ENCODE peak calls at places on chromosomes 16 and 17, in seven cellular contexts. Q is body of pancreas, G is IMR-90, P is heart right ventricle, N is GM23338, A is A549, U is heart left ventricle. Z is an unnamed sample.

GRCh38 chr17:32519769-32520701 is 33.2 kb downstream of the CDK5R1 start:
- ATAC-seq in Q (no peak), U (peak; percentile 31), N (peak; percentile 3), G (peak; percentile 38), P (peak; percentile 63), A (no peak), Z (no peak)

GRCh38 chr16:154223-155030 is 2.0 kb downstream of the HBZ start:
- ATAC-seq in P (peak; percentile 67), G (peak; percentile 75), N (peak; percentile 47), U (peak; percentile 58), Q (peak; percentile 43), A (peak; percentile 62), Z (peak; percentile 41)

GRCh38 chr16:23673971-23674614 is 4.6 kb upstream of the PLK1 start:
- ATAC-seq in U (no peak), A (no peak), G (no peak), Q (no peak), P (no peak), N (no peak), Z (no peak)

GRCh38 chr17:28268610-28269313 is 50.2 kb upstream of the TMEM97 start:
- ATAC-seq in Q (no peak), P (no peak), U (no peak), N (no peak), A (no peak), G (no peak), Z (no peak)

GRCh38 chr16:23014592-23014991 is 134.7 kb downstream of the USP31 start:
- ATAC-seq in A (peak; percentile 32), G (no peak), N (no peak), U (no peak), P (no peak), Q (no peak), Z (no peak)

GRCh38 chr16:4338125-4338582 is 13.0 kb downstream of the PAM16 start:
- ATAC-seq in A (peak; percentile 39), U (no peak), N (peak; percentile 15), Q (no peak), G (no peak), P (peak; percentile 5), Z (no peak)

GRCh38 chr17:7307686-7308624 is 527 bp downstream of the EIF5A start:
- ATAC-seq in G (peak; percentile 13), Q (peak; percentile 11), A (peak; percentile 44), N (peak; percentile 25), U (peak; percentile 36), P (no peak), Z (peak; percentile 17)

GRCh38 chr17:40035162-40035559 is 19.0 kb downstream of the MED24 start:
- ATAC-seq in P (no peak), U (no peak), A (peak; percentile 60), N (peak; percentile 95), Q (no peak), G (peak; percentile 84), Z (peak; percentile 26)

GRCh38 chr17:60135951-60136666 is 13.7 kb upstream of the CA4 start:
- ATAC-seq in G (no peak), Q (no peak), A (no peak), P (no peak), N (no peak), U (no peak), Z (no peak)

GRCh38 chr17:51813166-51813783 is 345.2 kb downstream of the CA10 start:
- ATAC-seq in G (no peak), U (no peak), N (no peak), Q (no peak), A (no peak), P (no peak), Z (no peak)

GRCh38 chr16:57066625-57067024 is 25.8 kb upstream of the CPNE2 start:
- ATAC-seq in G (no peak), A (no peak), U (no peak), N (no peak), Q (no peak), P (no peak), Z (no peak)

GRCh38 chr17:67481808-67482207 is 104.7 kb downstream of the PITPNC1 start:
- ATAC-seq in P (no peak), U (no peak), G (no peak), Q (no peak), N (no peak), A (no peak), Z (no peak)

GRCh38 chr17:2253768-2254406 is 49.7 kb downstream of the SMG6 start:
- ATAC-seq in Q (no peak), P (no peak), A (no peak), G (no peak), U (no peak), N (no peak), Z (no peak)

GRCh38 chr17:302300-302698 is 50.3 kb downstream of the RPH3AL start:
- ATAC-seq in Q (no peak), A (no peak), G (no peak), U (peak; percentile 15), P (peak; percentile 54), N (no peak), Z (no peak)

GRCh38 chr16:65991149-65991701 is 375.3 kb upstream of the CDH5 start:
- ATAC-seq in Q (no peak), P (no peak), N (peak; percentile 88), G (no peak), A (no peak), U (no peak), Z (no peak)

GRCh38 chr16:67555795-67556212 is 6.5 kb upstream of the CTCF start:
- ATAC-seq in Q (no peak), A (no peak), N (no peak), U (no peak), G (peak; percentile 81), P (no peak), Z (no peak)

GRCh38 chr17:55324296-55324978 is 59.7 kb downstream of the HLF start:
- ATAC-seq in Q (no peak), N (peak; percentile 42), P (no peak), A (no peak), G (no peak), U (no peak), Z (no peak)

GRCh38 chr16:318628-319027 is 33.9 kb downstream of the AXIN1 start:
- ATAC-seq in A (peak; percentile 58), N (peak; percentile 97), U (no peak), Q (no peak), G (no peak), P (no peak), Z (no peak)

GRCh38 chr17:76353004-76353598 is 615 bp downstream of the PRPSAP1 start:
- ATAC-seq in G (peak; percentile 28), P (peak; percentile 23), A (peak; percentile 58), U (peak; percentile 33), Q (peak; percentile 22), N (peak; percentile 62), Z (no peak)

GRCh38 chr17:57368637-57369336 is 112.5 kb downstream of the MSI2 start:
- ATAC-seq in Q (no peak), G (no peak), N (no peak), A (no peak), U (peak; percentile 79), P (peak; percentile 43), Z (no peak)
- H3K27ac ChIP-seq in Q (peak overlapping the region; percentile 67), G (peak overlapping the region; percentile 10), N (no peak overlapping the region), A (peak overlapping the region; percentile 91), U (no peak overlapping the region), P (peak overlapping the region; percentile 62), Z (no peak overlapping the region)

GRCh38 chr17:49602783-49603182 is 27.1 kb downstream of the NXPH3 start:
- ATAC-seq in G (no peak), U (no peak), N (no peak), Q (no peak), A (no peak), P (peak; percentile 17), Z (no peak)
- H3K4me3 ChIP-seq in G (no peak overlapping the region), U (no peak overlapping the region), N (no peak overlapping the region), Q (no peak overlapping the region), A (no peak overlapping the region), P (no peak overlapping the region), Z (no peak overlapping the region)

GRCh38 chr17:50035930-50036329 is 20.0 kb upstream of the ITGA3 start:
- ATAC-seq in A (peak; percentile 5), Q (no peak), P (no peak), U (no peak), N (no peak), G (no peak), Z (no peak)

GRCh38 chr17:50037321-50038107 is 18.4 kb upstream of the ITGA3 start:
- ATAC-seq in N (peak; percentile 39), Q (peak; percentile 89), U (peak; percentile 81), G (peak; percentile 97), P (peak; percentile 69), A (peak; percentile 85), Z (peak; percentile 90)

GRCh38 chr17:50034504-50035364 is 21.2 kb upstream of the ITGA3 start:
- ATAC-seq in A (no peak), N (peak; percentile 45), P (no peak), G (no peak), U (no peak), Q (no peak), Z (no peak)

GRCh38 chr17:50036455-50037320 is 19.2 kb upstream of the ITGA3 start:
- ATAC-seq in U (no peak), A (no peak), N (no peak), P (no peak), Q (no peak), G (no peak), Z (no peak)

GRCh38 chr17:50035421-50035879 is 20.5 kb upstream of the ITGA3 start:
- ATAC-seq in U (no peak), A (peak; percentile 45), N (peak; percentile 15), P (no peak), Q (no peak), G (no peak), Z (no peak)
- H3K27ac ChIP-seq in U (peak overlapping the region; percentile 11), A (peak overlapping the region; percentile 88), N (no peak overlapping the region), P (no peak overlapping the region), Q (no peak overlapping the region), G (peak overlapping the region; percentile 2), Z (no peak overlapping the region)

GRCh38 chr17:11240041-11240801 is 792 bp upstream of the SHISA6 start:
- ATAC-seq in A (no peak), G (no peak), N (peak; percentile 74), P (peak; percentile 58), Q (peak; percentile 34), U (peak; percentile 59), Z (peak; percentile 26)

GRCh38 chr17:11238710-11239109 is 2.3 kb upstream of the SHISA6 start:
- ATAC-seq in P (no peak), N (no peak), U (no peak), Q (no peak), G (no peak), A (no peak), Z (no peak)

GRCh38 chr17:11239379-11239970 is 1.5 kb upstream of the SHISA6 start:
- ATAC-seq in U (no peak), P (no peak), G (no peak), A (no peak), N (no peak), Q (no peak), Z (peak; percentile 25)

GRCh38 chr17:11241611-11242226 is 706 bp downstream of the SHISA6 start:
- ATAC-seq in U (no peak), G (no peak), P (no peak), A (no peak), Q (peak; percentile 29), N (no peak), Z (no peak)

DNA sequence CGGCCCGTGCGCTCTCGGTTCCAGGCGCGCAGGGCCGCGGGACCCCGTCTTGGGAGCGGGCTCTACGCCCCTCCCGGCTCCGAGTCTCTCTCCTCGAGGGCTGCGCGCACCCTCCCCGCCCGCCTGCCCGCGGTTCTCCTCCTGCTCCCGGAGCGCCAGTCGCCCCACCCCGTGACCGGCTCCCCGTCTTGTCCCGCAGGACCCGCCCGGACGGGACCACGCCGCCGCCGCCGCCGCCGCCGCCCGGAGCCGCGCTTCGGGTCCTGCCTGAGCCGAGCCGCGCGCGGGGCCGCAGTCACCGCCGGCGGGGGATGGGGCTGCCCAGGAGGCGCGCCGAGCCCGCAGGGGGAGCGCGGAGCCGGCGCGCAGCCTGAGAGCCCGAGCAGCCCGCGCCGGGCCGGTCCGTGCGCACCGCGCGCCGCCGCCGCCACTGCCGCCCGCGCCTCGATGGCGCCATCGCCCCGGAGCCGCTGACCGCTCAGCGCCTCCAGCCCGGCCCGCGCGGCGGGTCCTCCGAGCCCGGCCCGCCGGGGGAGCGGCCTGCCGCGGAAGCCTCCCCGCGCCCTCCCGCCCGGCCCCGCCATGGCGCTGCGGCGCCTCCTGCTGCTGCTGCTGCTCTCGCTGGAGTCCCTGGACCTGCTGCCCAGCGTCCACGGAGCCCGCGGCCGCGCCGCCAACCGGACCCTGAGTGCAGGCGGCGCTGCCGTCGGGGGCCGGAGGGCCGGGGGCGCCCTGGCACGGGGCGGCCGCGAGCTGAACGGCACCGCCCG is at the start of gene SHISA6:
- ATAC-seq in G (no peak), P (no peak), A (no peak), N (peak; percentile 68), Q (peak; percentile 25), U (no peak), Z (no peak)
- H3K4me3 ChIP-seq in G (no peak within 1 kb of the TSS), P (peak within 1 kb of the TSS; percentile 45), A (no peak within 1 kb of the TSS), N (peak within 1 kb of the TSS; percentile 49), Q (no peak within 1 kb of the TSS), U (peak within 1 kb of the TSS; percentile 55), Z (no peak within 1 kb of the TSS)